ENCODE peak calls at places on chromosomes 7 and 10, in six cellular contexts. One of them, this sample, is unnamed.

GRCh38 chr10:96650958-96651357 is 64.1 kb upstream of the TM9SF3 start:
- DNase-seq in CD8-positive, alpha-beta T cell: no peak
- DNase-seq in colonic mucosa: no peak
- DNase-seq in cardiac muscle cell: no peak
- DNase-seq in HCT116: no peak
- DNase-seq in neural progenitor cell: no peak
- DNase-seq in this sample: no peak

GRCh38 chr7:132830941-132831340 is 250.9 kb downstream of the CHCHD3 start:
- DNase-seq in colonic mucosa: no peak
- DNase-seq in HCT116: no peak
- DNase-seq in CD8-positive, alpha-beta T cell: no peak
- DNase-seq in cardiac muscle cell: no peak
- DNase-seq in neural progenitor cell: no peak
- DNase-seq in this sample: no peak

GRCh38 chr7:104855826-104856225 is 158.2 kb upstream of the KMT2E start:
- DNase-seq in colonic mucosa: no peak
- DNase-seq in cardiac muscle cell: no peak
- DNase-seq in CD8-positive, alpha-beta T cell: no peak
- DNase-seq in HCT116: no peak
- DNase-seq in neural progenitor cell: no peak
- DNase-seq in this sample: no peak

GRCh38 chr10:97853006-97853405 is 3.4 kb downstream of the GOLGA7B start:
- DNase-seq in cardiac muscle cell: no peak
- DNase-seq in HCT116: no peak
- DNase-seq in colonic mucosa: no peak
- DNase-seq in neural progenitor cell: no peak
- DNase-seq in CD8-positive, alpha-beta T cell: no peak
- DNase-seq in this sample: no peak

GRCh38 chr7:1562126-1562525 is 6.1 kb upstream of the TMEM184A start:
- DNase-seq in colonic mucosa: no peak
- DNase-seq in neural progenitor cell: no peak
- DNase-seq in CD8-positive, alpha-beta T cell: no peak
- DNase-seq in HCT116: no peak
- DNase-seq in cardiac muscle cell: peak; percentile 32
- DNase-seq in this sample: no peak

GRCh38 chr10:80465839-80466590 is 11.9 kb downstream of the TSPAN14 start:
- DNase-seq in colonic mucosa: no peak
- DNase-seq in HCT116: no peak
- DNase-seq in neural progenitor cell: no peak
- DNase-seq in CD8-positive, alpha-beta T cell: peak; percentile 46
- DNase-seq in cardiac muscle cell: no peak
- DNase-seq in this sample: no peak

GRCh38 chr10:22630229-22631174 is 83.9 kb downstream of the PIP4K2A start:
- DNase-seq in colonic mucosa: no peak
- DNase-seq in CD8-positive, alpha-beta T cell: no peak
- DNase-seq in cardiac muscle cell: no peak
- DNase-seq in neural progenitor cell: no peak
- DNase-seq in HCT116: no peak
- DNase-seq in this sample: no peak

GRCh38 chr7:147941316-147941715 is 649.2 kb upstream of the C7orf33 start:
- DNase-seq in CD8-positive, alpha-beta T cell: no peak
- DNase-seq in colonic mucosa: no peak
- DNase-seq in HCT116: no peak
- DNase-seq in cardiac muscle cell: no peak
- DNase-seq in neural progenitor cell: no peak
- DNase-seq in this sample: no peak

GRCh38 chr10:983951-984705 is 4.1 kb upstream of the GTPBP4 start:
- DNase-seq in cardiac muscle cell: no peak
- DNase-seq in colonic mucosa: no peak
- DNase-seq in CD8-positive, alpha-beta T cell: no peak
- DNase-seq in HCT116: no peak
- DNase-seq in neural progenitor cell: no peak
- DNase-seq in this sample: no peak

GRCh38 chr10:97682042-97682441 is 5.0 kb downstream of the AVPI1 start:
- DNase-seq in HCT116: no peak
- DNase-seq in colonic mucosa: peak; percentile 56
- DNase-seq in cardiac muscle cell: no peak
- DNase-seq in CD8-positive, alpha-beta T cell: no peak
- DNase-seq in neural progenitor cell: no peak
- DNase-seq in this sample: no peak

GRCh38 chr10:31071232-31071999 is 39.8 kb upstream of the ZNF438 start:
- DNase-seq in cardiac muscle cell: no peak
- DNase-seq in CD8-positive, alpha-beta T cell: no peak
- DNase-seq in neural progenitor cell: no peak
- DNase-seq in HCT116: no peak
- DNase-seq in colonic mucosa: no peak
- DNase-seq in this sample: no peak

GRCh38 chr7:44060091-44060947 is 5.0 kb downstream of the PGAM2 start:
- DNase-seq in cardiac muscle cell: no peak
- DNase-seq in CD8-positive, alpha-beta T cell: no peak
- DNase-seq in colonic mucosa: no peak
- DNase-seq in neural progenitor cell: no peak
- DNase-seq in HCT116: no peak
- DNase-seq in this sample: no peak

GRCh38 chr10:43943119-43943824 is 294.6 kb upstream of the ZNF32 start:
- DNase-seq in colonic mucosa: no peak
- DNase-seq in neural progenitor cell: no peak
- DNase-seq in CD8-positive, alpha-beta T cell: no peak
- DNase-seq in cardiac muscle cell: no peak
- DNase-seq in HCT116: no peak
- DNase-seq in this sample: no peak

GRCh38 chr7:91019686-91020385 is 244.4 kb upstream of the FZD1 start:
- DNase-seq in CD8-positive, alpha-beta T cell: no peak
- DNase-seq in colonic mucosa: no peak
- DNase-seq in neural progenitor cell: no peak
- DNase-seq in cardiac muscle cell: no peak
- DNase-seq in HCT116: no peak
- DNase-seq in this sample: no peak

GRCh38 chr7:91025906-91026390 is 238.3 kb upstream of the FZD1 start:
- DNase-seq in colonic mucosa: no peak
- DNase-seq in CD8-positive, alpha-beta T cell: no peak
- DNase-seq in cardiac muscle cell: no peak
- DNase-seq in HCT116: no peak
- DNase-seq in neural progenitor cell: peak; percentile 57
- DNase-seq in this sample: no peak

DNA sequence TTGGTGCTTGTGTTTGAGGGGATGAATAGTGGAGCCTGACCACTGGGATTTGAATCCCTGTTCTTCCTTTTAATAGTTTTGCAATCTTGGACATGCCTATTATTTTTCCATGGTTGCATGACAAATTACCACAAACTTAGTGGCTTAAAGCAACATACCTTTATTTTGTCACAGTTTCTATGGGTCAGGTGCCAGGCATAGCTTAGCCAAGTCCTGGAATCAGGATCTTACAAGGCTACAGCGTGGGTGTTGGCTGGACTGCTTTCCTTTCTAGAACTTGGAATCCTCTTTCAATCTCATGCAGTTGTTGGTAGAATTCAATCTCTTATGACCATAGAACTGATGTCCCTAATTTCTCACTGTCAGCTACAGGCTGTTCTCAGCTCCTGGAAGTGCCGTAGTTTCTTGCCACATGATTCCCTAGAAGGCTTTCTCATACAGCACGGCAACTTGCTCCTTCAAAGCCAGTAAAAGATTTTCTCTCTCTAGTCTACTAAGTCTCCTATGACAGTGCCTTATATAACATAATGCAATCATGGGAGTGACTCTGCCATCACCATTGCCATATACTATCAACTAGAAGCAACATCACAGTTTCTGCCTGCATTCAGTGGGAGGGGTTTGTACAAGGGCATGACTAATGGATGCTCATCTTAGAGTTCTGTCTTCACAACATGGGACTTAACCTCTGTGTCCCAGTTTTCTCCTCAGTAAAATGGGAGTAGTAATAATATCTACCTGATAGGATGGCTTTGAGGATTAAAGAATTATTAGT is 243.4 kb upstream of the FZD1 start:
- DNase-seq in CD8-positive, alpha-beta T cell: no peak
- DNase-seq in cardiac muscle cell: no peak
- DNase-seq in colonic mucosa: no peak
- DNase-seq in neural progenitor cell: no peak
- DNase-seq in HCT116: no peak
- DNase-seq in this sample: no peak
- H3K4me3 ChIP-seq in CD8-positive, alpha-beta T cell: no peak overlapping the region
- H3K4me3 ChIP-seq in cardiac muscle cell: no peak overlapping the region
- H3K4me3 ChIP-seq in colonic mucosa: no peak overlapping the region
- H3K4me3 ChIP-seq in neural progenitor cell: no peak overlapping the region
- H3K4me3 ChIP-seq in HCT116: no peak overlapping the region
- H3K4me3 ChIP-seq in this sample: no peak overlapping the region

DNA sequence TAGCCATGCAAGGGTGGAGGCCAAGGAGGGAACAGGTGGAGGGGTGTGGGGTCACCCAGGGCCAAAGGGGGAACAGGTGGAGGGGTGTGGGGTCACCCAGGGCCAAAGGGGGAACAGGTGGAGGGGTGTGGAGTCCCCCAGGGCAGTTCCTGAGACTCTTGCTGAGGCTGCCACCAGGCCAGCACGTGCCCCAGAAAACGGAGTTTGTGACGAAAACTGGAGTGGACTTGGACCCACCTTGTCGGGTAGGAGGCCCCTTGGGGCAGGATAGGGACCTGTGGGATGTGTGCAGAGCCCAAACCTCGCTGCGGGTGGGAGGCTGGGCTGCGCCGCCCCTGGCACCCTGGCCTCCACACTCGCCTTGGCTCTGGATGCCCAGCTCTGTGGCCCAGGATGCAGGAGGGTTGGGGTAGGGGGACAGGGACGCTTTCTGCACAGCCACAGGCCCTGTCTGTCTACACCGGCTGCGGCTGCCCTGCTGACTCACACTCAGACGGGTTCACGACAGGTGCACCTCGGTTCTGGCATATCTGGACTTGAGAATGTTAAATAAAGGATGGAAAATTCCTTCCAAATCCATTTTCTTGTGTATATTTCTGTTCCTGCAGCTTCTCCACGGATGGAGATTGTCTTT is 562 bp upstream of the ADGRA1 start:
- DNase-seq in CD8-positive, alpha-beta T cell: no peak
- DNase-seq in cardiac muscle cell: no peak
- DNase-seq in colonic mucosa: no peak
- DNase-seq in HCT116: no peak
- DNase-seq in neural progenitor cell: no peak
- DNase-seq in this sample: no peak
- H3K4me3 ChIP-seq in CD8-positive, alpha-beta T cell: no peak overlapping the region
- H3K4me3 ChIP-seq in cardiac muscle cell: no peak overlapping the region
- H3K4me3 ChIP-seq in colonic mucosa: no peak overlapping the region
- H3K4me3 ChIP-seq in HCT116: no peak overlapping the region
- H3K4me3 ChIP-seq in neural progenitor cell: peak overlapping the region; percentile 73
- H3K4me3 ChIP-seq in this sample: peak overlapping the region; percentile 75

GRCh38 chr7:122886357-122887081 is at the start of gene CADPS2:
- DNase-seq in HCT116: peak; percentile 71
- DNase-seq in neural progenitor cell: peak; percentile 92
- DNase-seq in CD8-positive, alpha-beta T cell: no peak
- DNase-seq in cardiac muscle cell: peak; percentile 85
- DNase-seq in colonic mucosa: peak; percentile 85
- DNase-seq in this sample: peak; percentile 85
- H3K4me3 ChIP-seq in HCT116: peak within 1 kb of the TSS; percentile 73
- H3K4me3 ChIP-seq in neural progenitor cell: peak within 1 kb of the TSS; percentile 71
- H3K4me3 ChIP-seq in CD8-positive, alpha-beta T cell: no peak within 1 kb of the TSS
- H3K4me3 ChIP-seq in cardiac muscle cell: peak within 1 kb of the TSS; percentile 84
- H3K4me3 ChIP-seq in colonic mucosa: peak within 1 kb of the TSS; percentile 94
- H3K4me3 ChIP-seq in this sample: peak within 1 kb of the TSS; percentile 78

GRCh38 chr7:28597284-28597683 is 185.0 kb downstream of the CREB5 start:
- DNase-seq in cardiac muscle cell: no peak
- DNase-seq in CD8-positive, alpha-beta T cell: no peak
- DNase-seq in HCT116: no peak
- DNase-seq in colonic mucosa: no peak
- DNase-seq in neural progenitor cell: no peak
- DNase-seq in this sample: no peak

GRCh38 chr7:28596245-28596935 is 184.1 kb downstream of the CREB5 start:
- DNase-seq in HCT116: no peak
- DNase-seq in cardiac muscle cell: no peak
- DNase-seq in CD8-positive, alpha-beta T cell: no peak
- DNase-seq in neural progenitor cell: no peak
- DNase-seq in colonic mucosa: no peak
- DNase-seq in this sample: no peak

GRCh38 chr7:28592861-28593260 is 180.5 kb downstream of the CREB5 start:
- DNase-seq in HCT116: no peak
- DNase-seq in cardiac muscle cell: no peak
- DNase-seq in colonic mucosa: no peak
- DNase-seq in neural progenitor cell: no peak
- DNase-seq in CD8-positive, alpha-beta T cell: no peak
- DNase-seq in this sample: no peak

GRCh38 chr7:28595779-28596178 is 183.5 kb downstream of the CREB5 start:
- DNase-seq in CD8-positive, alpha-beta T cell: no peak
- DNase-seq in cardiac muscle cell: no peak
- DNase-seq in HCT116: no peak
- DNase-seq in neural progenitor cell: no peak
- DNase-seq in colonic mucosa: no peak
- DNase-seq in this sample: no peak

GRCh38 chr7:28595081-28595480 is 182.8 kb downstream of the CREB5 start:
- DNase-seq in neural progenitor cell: no peak
- DNase-seq in CD8-positive, alpha-beta T cell: no peak
- DNase-seq in colonic mucosa: no peak
- DNase-seq in HCT116: no peak
- DNase-seq in cardiac muscle cell: no peak
- DNase-seq in this sample: no peak
- H3K4me3 ChIP-seq in neural progenitor cell: no peak overlapping the region
- H3K4me3 ChIP-seq in CD8-positive, alpha-beta T cell: no peak overlapping the region
- H3K4me3 ChIP-seq in colonic mucosa: no peak overlapping the region
- H3K4me3 ChIP-seq in HCT116: no peak overlapping the region
- H3K4me3 ChIP-seq in cardiac muscle cell: no peak overlapping the region
- H3K4me3 ChIP-seq in this sample: no peak overlapping the region

This sample was measured in GM23338.